ENCODE peak calls at places on chromosomes 5 and 9, in six cellular contexts. G, S, K, H, L and M are unnamed samples.

GRCh38 chr9:110180713-110181434 is 27.1 kb downstream of the C9orf152 start:
- DNase-seq in G (no peak), S (no peak), K (no peak), H (no peak), L (no peak), M (no peak)

GRCh38 chr5:454936-455335 is 12.0 kb downstream of the EXOC3 start:
- DNase-seq in G (no peak), S (peak; percentile 65), K (no peak), H (no peak), L (no peak), M (peak; percentile 48)

GRCh38 chr5:3957658-3958057 is 362.0 kb downstream of the IRX1 start:
- DNase-seq in G (no peak), S (no peak), K (no peak), H (no peak), L (no peak), M (no peak)

GRCh38 chr5:28516657-28517175 is 1478.3 kb upstream of the CDH9 start:
- DNase-seq in G (no peak), S (no peak), K (no peak), H (no peak), L (no peak), M (no peak)

GRCh38 chr9:127927457-127928231 is 2.9 kb downstream of the PIP5KL1 start:
- DNase-seq in G (no peak), S (no peak), K (peak; percentile 52), H (peak; percentile 82), L (peak; percentile 60), M (peak; percentile 90)

GRCh38 chr9:35618854-35619799 is 914 bp upstream of the CD72 start:
- DNase-seq in G (no peak), S (peak; percentile 93), K (no peak), H (peak; percentile 40), L (no peak), M (no peak)

GRCh38 chr9:91156451-91157234 is 205.1 kb downstream of the AUH start:
- DNase-seq in G (no peak), S (no peak), K (no peak), H (peak; percentile 37), L (no peak), M (no peak)

GRCh38 chr9:95864852-95865580 is 10.5 kb upstream of the ERCC6L2 start:
- DNase-seq in G (no peak), S (no peak), K (no peak), H (no peak), L (no peak), M (no peak)

GRCh38 chr9:21455320-21455719 is 15.1 kb downstream of the IFNA1 start:
- DNase-seq in G (no peak), S (no peak), K (no peak), H (no peak), L (no peak), M (no peak)

GRCh38 chr9:126611592-126612328 is 2.0 kb upstream of the LMX1B start:
- DNase-seq in G (peak; percentile 84), S (peak; percentile 93), K (no peak), H (peak; percentile 81), L (peak; percentile 45), M (peak; percentile 88)

GRCh38 chr9:135083831-135084230 is 3.6 kb upstream of the OLFM1 start:
- DNase-seq in G (no peak), S (no peak), K (no peak), H (peak; percentile 53), L (no peak), M (peak; percentile 67)

GRCh38 chr9:16964228-16964627 is 93.8 kb upstream of the BNC2 start:
- DNase-seq in G (no peak), S (no peak), K (peak; percentile 50), H (no peak), L (no peak), M (no peak)

GRCh38 chr9:128245293-128246151 is 30.3 kb downstream of the GOLGA2 start:
- DNase-seq in G (no peak), S (no peak), K (no peak), H (no peak), L (no peak), M (peak; percentile 66)

GRCh38 chr5:109125755-109126429 is 283.9 kb downstream of the PJA2 start:
- DNase-seq in G (no peak), S (no peak), K (no peak), H (no peak), L (no peak), M (no peak)

GRCh38 chr5:88141695-88141979 is 127.0 kb downstream of the TMEM161B start:
- DNase-seq in G (no peak), S (no peak), K (no peak), H (no peak), L (no peak), M (no peak)

GRCh38 chr9:127140181-127140580 is 17.7 kb upstream of the ANGPTL2 start:
- DNase-seq in G (no peak), S (peak; percentile 35), K (no peak), H (peak; percentile 15), L (no peak), M (peak; percentile 39)

GRCh38 chr9:112378441-112379176 is 1.3 kb upstream of the HSDL2 start:
- DNase-seq in G (no peak), S (peak; percentile 82), K (no peak), H (no peak), L (no peak), M (peak; percentile 58)

GRCh38 chr5:154329519-154329918 is 116.3 kb upstream of the SAP30L start:
- DNase-seq in G (no peak), S (no peak), K (no peak), H (no peak), L (no peak), M (no peak)

GRCh38 chr9:89433826-89434225 is 64.1 kb downstream of the SEMA4D start:
- DNase-seq in G (no peak), S (no peak), K (no peak), H (no peak), L (no peak), M (no peak)

GRCh38 chr5:134245101-134245604 is 19.3 kb upstream of the PPP2CA start:
- DNase-seq in G (no peak), S (no peak), K (no peak), H (no peak), L (no peak), M (no peak)

GRCh38 chr9:84677080-84677479 is 7.6 kb downstream of the NTRK2 start:
- DNase-seq in G (no peak), S (no peak), K (no peak), H (no peak), L (no peak), M (no peak)

GRCh38 chr5:154071799-154072781 is 33.3 kb downstream of the MFAP3 start:
- DNase-seq in G (peak; percentile 83), S (peak; percentile 95), K (no peak), H (peak; percentile 89), L (peak; percentile 67), M (peak; percentile 89)

GRCh38 chr9:111937781-111938426 is 41.3 kb downstream of the UGCG start:
- DNase-seq in G (no peak), S (peak; percentile 81), K (no peak), H (no peak), L (peak; percentile 19), M (peak; percentile 67)

GRCh38 chr9:112086627-112087026 is 88.5 kb downstream of the SUSD1 start:
- DNase-seq in G (no peak), S (no peak), K (no peak), H (no peak), L (no peak), M (no peak)

GRCh38 chr9:111754800-111755199 is 39.9 kb downstream of the SHOC1 start:
- DNase-seq in G (no peak), S (no peak), K (no peak), H (no peak), L (no peak), M (no peak)

GRCh38 chr5:174419523-174420132 is 304.8 kb upstream of the MSX2 start:
- DNase-seq in G (peak; percentile 92), S (peak; percentile 91), K (peak; percentile 75), H (peak; percentile 93), L (peak; percentile 60), M (peak; percentile 94)

GRCh38 chr5:128100860-128101557 is 17.4 kb downstream of the SLC12A2 start:
- DNase-seq in G (no peak), S (no peak), K (no peak), H (no peak), L (no peak), M (no peak)

GRCh38 chr9:70405808-70406445 is 8.5 kb downstream of the KLF9 start:
- DNase-seq in G (no peak), S (no peak), K (no peak), H (no peak), L (no peak), M (no peak)

GRCh38 chr9:70404261-70404660 is 10.2 kb downstream of the KLF9 start:
- DNase-seq in G (no peak), S (no peak), K (no peak), H (no peak), L (no peak), M (no peak)

GRCh38 chr9:70407081-70407503 is 7.4 kb downstream of the KLF9 start:
- DNase-seq in G (no peak), S (no peak), K (no peak), H (no peak), L (no peak), M (no peak)

GRCh38 chr9:70408393-70409040 is 5.9 kb downstream of the KLF9 start:
- DNase-seq in G (no peak), S (no peak), K (no peak), H (no peak), L (no peak), M (no peak)

DNA sequence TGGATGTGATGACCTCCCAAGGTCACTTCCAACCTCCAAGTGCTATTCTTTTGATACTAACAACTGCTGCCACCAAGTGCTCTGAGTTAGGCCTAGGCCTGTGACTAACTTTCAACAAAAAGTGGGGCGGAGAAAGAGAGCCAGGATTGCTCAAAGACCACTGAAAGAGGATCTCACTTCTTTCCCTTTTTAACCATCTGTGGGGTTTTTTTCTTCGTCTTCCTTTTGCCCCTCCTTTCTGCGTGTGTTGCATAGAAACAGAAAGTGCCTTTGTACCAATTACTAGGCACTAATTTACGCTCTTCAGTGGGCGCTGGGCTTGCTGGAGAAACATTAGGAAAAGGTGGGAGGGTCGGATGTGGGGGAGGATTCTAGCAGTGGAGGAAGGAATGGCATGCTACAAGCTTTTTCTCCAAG is 8.0 kb downstream of the KLF9 start:
- DNase-seq in G (no peak), S (no peak), K (no peak), H (no peak), L (no peak), M (no peak)
- H3K4me3 ChIP-seq in G (peak overlapping the region; percentile 31), S (no peak overlapping the region), K (no peak overlapping the region), H (peak overlapping the region; percentile 38), L (no peak overlapping the region), M (peak overlapping the region; percentile 9)

GRCh38 chr9:68584110-68585033 is 43.7 kb upstream of the TMEM252 start:
- DNase-seq in G (peak; percentile 82), S (peak; percentile 95), K (peak; percentile 58), H (peak; percentile 89), L (peak; percentile 62), M (peak; percentile 82)
- TF ChIP-seq CTCF in G (peak; percentile 94), S (peak; percentile 98), K (peak; percentile 89), H (peak; percentile 36), L (peak; percentile 81), M (peak; percentile 99)

GRCh38 chr9:121354141-121354540 is 15.9 kb downstream of the STOM start:
- DNase-seq in G (no peak), S (no peak), K (no peak), H (no peak), L (no peak), M (no peak)
- H3K4me1 ChIP-seq in G (peaks cover 95% of the 10 kb centered on the region), S (peaks cover 99% of the 10 kb centered on the region), K (peaks cover 30% of the 10 kb centered on the region), H (peaks cover 95% of the 10 kb centered on the region), L (peaks cover 41% of the 10 kb centered on the region), M (peaks cover 97% of the 10 kb centered on the region)

DNA sequence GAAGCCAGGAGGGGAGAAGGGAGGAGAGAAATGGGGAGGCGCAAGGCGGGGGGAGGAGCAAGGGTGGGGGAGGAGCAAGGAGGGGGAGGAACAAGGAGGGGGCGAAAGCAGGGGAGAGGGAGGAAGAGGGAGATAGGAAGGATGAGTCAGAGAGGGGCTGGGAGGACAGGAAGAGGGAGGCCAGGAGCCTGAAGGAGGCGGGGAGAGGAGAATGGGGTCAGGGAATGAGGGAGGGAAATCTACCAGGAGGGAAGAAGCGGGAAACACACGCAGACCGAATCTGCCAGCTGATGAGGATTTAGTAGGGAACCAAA is 1.5 kb downstream of the IRX4 start:
- DNase-seq in G (no peak), S (no peak), K (no peak), H (no peak), L (no peak), M (no peak)
- H3K4me3 ChIP-seq in G (no peak overlapping the region), S (no peak overlapping the region), K (no peak overlapping the region), H (no peak overlapping the region), L (no peak overlapping the region), M (no peak overlapping the region)